ENCODE peak calls at places on chromosomes 7 and 10, in six cellular contexts. One of them, this sample, is unnamed.

GRCh38 chr10:89543841-89544240 is 8.4 kb upstream of the SLC16A12 start:
- DNase-seq in H9: no peak
- DNase-seq in IMR-90: no peak
- DNase-seq in mesenchymal stem cell: no peak
- DNase-seq in trophoblast cell: peak; percentile 47
- DNase-seq in H1: no peak
- DNase-seq in this sample: no peak

GRCh38 chr7:41656357-41656756 is 46.5 kb downstream of the INHBA start:
- DNase-seq in H9: no peak
- DNase-seq in IMR-90: peak; percentile 63
- DNase-seq in mesenchymal stem cell: no peak
- DNase-seq in trophoblast cell: no peak
- DNase-seq in H1: no peak
- DNase-seq in this sample: no peak

GRCh38 chr10:91551856-91552255 is 81.0 kb downstream of the PPP1R3C start:
- DNase-seq in H9: peak; percentile 86
- DNase-seq in IMR-90: peak; percentile 80
- DNase-seq in mesenchymal stem cell: peak; percentile 69
- DNase-seq in trophoblast cell: no peak
- DNase-seq in H1: peak; percentile 66
- DNase-seq in this sample: peak; percentile 56

GRCh38 chr7:152462995-152463713 is 27.4 kb upstream of the KMT2C start:
- DNase-seq in H9: no peak
- DNase-seq in IMR-90: peak; percentile 55
- DNase-seq in mesenchymal stem cell: peak; percentile 83
- DNase-seq in trophoblast cell: peak; percentile 69
- DNase-seq in H1: no peak
- DNase-seq in this sample: peak; percentile 70

GRCh38 chr7:133742709-133743538 is 384.2 kb upstream of the LRGUK start:
- DNase-seq in H9: no peak
- DNase-seq in IMR-90: peak; percentile 36
- DNase-seq in mesenchymal stem cell: peak; percentile 27
- DNase-seq in trophoblast cell: peak; percentile 48
- DNase-seq in H1: no peak
- DNase-seq in this sample: no peak

GRCh38 chr7:144820557-144820956 is 15.3 kb downstream of the TPK1 start:
- DNase-seq in H9: no peak
- DNase-seq in IMR-90: no peak
- DNase-seq in mesenchymal stem cell: no peak
- DNase-seq in trophoblast cell: no peak
- DNase-seq in H1: no peak
- DNase-seq in this sample: no peak

GRCh38 chr7:92740713-92741126 is 95.7 kb downstream of the CDK6 start:
- DNase-seq in H9: no peak
- DNase-seq in IMR-90: peak; percentile 89
- DNase-seq in mesenchymal stem cell: peak; percentile 72
- DNase-seq in trophoblast cell: peak; percentile 97
- DNase-seq in H1: peak; percentile 39
- DNase-seq in this sample: no peak

GRCh38 chr10:35339946-35340345 is 3.6 kb downstream of the CCNY start:
- DNase-seq in H9: no peak
- DNase-seq in IMR-90: peak; percentile 39
- DNase-seq in mesenchymal stem cell: peak; percentile 33
- DNase-seq in trophoblast cell: peak; percentile 12
- DNase-seq in H1: no peak
- DNase-seq in this sample: no peak

DNA sequence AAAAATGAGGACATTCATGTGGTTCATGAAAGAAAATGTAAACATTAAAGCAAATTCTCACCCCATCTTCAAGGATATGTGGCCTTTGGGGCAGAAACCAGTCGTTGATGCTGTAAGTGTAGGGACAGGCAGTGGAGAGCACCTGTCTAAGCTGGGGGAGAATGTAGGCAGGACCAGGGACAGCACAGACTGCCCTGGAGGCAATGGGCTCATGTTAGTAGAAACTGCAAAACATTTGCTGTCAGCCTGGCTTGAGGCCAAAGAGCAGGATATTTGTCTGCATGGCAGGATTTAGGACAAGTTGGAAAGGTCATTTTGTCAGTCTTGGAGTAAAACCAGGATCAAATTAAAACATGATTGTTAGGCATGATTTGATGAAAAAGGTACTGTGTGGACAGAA is 211.6 kb upstream of the AGK start:
- DNase-seq in H9: no peak
- DNase-seq in IMR-90: no peak
- DNase-seq in mesenchymal stem cell: no peak
- DNase-seq in trophoblast cell: no peak
- DNase-seq in H1: no peak
- DNase-seq in this sample: no peak
- H3K14ac ChIP-seq in H9: no peak overlapping the region
- H3K14ac ChIP-seq in IMR-90: no peak overlapping the region
- H3K14ac ChIP-seq in mesenchymal stem cell: no peak overlapping the region
- H3K14ac ChIP-seq in trophoblast cell: no peak overlapping the region
- H3K14ac ChIP-seq in H1: no peak overlapping the region
- H3K14ac ChIP-seq in this sample: no peak overlapping the region

GRCh38 chr7:21497072-21497471 is 45.8 kb upstream of the DNAH11 start:
- DNase-seq in H9: no peak
- DNase-seq in IMR-90: peak; percentile 7
- DNase-seq in mesenchymal stem cell: peak; percentile 5
- DNase-seq in trophoblast cell: peak; percentile 53
- DNase-seq in H1: no peak
- DNase-seq in this sample: no peak
- H4K91ac ChIP-seq in H9: no peak overlapping the region
- H4K91ac ChIP-seq in IMR-90: no peak overlapping the region
- H4K91ac ChIP-seq in mesenchymal stem cell: no peak overlapping the region
- H4K91ac ChIP-seq in trophoblast cell: no peak overlapping the region
- H4K91ac ChIP-seq in H1: no peak overlapping the region
- H4K91ac ChIP-seq in this sample: no peak overlapping the region

GRCh38 chr7:95095259-95096122 is 188.1 kb downstream of the PPP1R9A start:
- DNase-seq in H9: no peak
- DNase-seq in IMR-90: no peak
- DNase-seq in mesenchymal stem cell: no peak
- DNase-seq in trophoblast cell: no peak
- DNase-seq in H1: no peak
- DNase-seq in this sample: no peak
- H3K27ac ChIP-seq in H9: no peak overlapping the region
- H3K27ac ChIP-seq in IMR-90: no peak overlapping the region
- H3K27ac ChIP-seq in mesenchymal stem cell: no peak overlapping the region
- H3K27ac ChIP-seq in trophoblast cell: no peak overlapping the region
- H3K27ac ChIP-seq in H1: no peak overlapping the region
- H3K27ac ChIP-seq in this sample: no peak overlapping the region

GRCh38 chr7:31109751-31110150 is 57.6 kb downstream of the ADCYAP1R1 start:
- DNase-seq in H9: no peak
- DNase-seq in IMR-90: no peak
- DNase-seq in mesenchymal stem cell: no peak
- DNase-seq in trophoblast cell: no peak
- DNase-seq in H1: no peak
- DNase-seq in this sample: no peak

GRCh38 chr7:31113660-31114059 is 61.6 kb downstream of the ADCYAP1R1 start:
- DNase-seq in H9: no peak
- DNase-seq in IMR-90: no peak
- DNase-seq in mesenchymal stem cell: no peak
- DNase-seq in trophoblast cell: no peak
- DNase-seq in H1: no peak
- DNase-seq in this sample: no peak

GRCh38 chr7:31110331-31111108 is 58.4 kb downstream of the ADCYAP1R1 start:
- DNase-seq in H9: no peak
- DNase-seq in IMR-90: no peak
- DNase-seq in mesenchymal stem cell: no peak
- DNase-seq in trophoblast cell: no peak
- DNase-seq in H1: no peak
- DNase-seq in this sample: no peak

GRCh38 chr7:31108097-31108657 is 56.1 kb downstream of the ADCYAP1R1 start:
- DNase-seq in H9: peak; percentile 3
- DNase-seq in IMR-90: no peak
- DNase-seq in mesenchymal stem cell: no peak
- DNase-seq in trophoblast cell: no peak
- DNase-seq in H1: no peak
- DNase-seq in this sample: no peak

DNA sequence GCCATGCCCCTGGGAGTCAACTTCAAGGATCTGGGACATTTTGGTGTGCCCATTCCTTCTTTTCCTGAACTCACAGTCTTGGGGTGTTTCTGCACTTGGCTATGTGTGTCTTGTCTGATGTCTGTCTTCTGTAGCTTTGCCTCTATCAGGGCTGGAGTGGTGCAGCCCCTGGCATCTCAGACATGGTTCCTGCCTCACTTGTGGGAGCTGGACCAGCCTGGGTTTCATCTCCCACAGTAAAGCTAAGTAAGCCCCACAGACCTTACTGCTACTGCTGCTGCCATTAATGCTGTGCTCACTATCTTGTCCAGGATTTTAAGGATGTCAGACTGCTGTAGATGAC is 59.0 kb downstream of the ADCYAP1R1 start:
- DNase-seq in H9: no peak
- DNase-seq in IMR-90: no peak
- DNase-seq in mesenchymal stem cell: no peak
- DNase-seq in trophoblast cell: no peak
- DNase-seq in H1: no peak
- DNase-seq in this sample: no peak
- H3K14ac ChIP-seq in H9: no peak overlapping the region
- H3K14ac ChIP-seq in IMR-90: no peak overlapping the region
- H3K14ac ChIP-seq in mesenchymal stem cell: no peak overlapping the region
- H3K14ac ChIP-seq in trophoblast cell: no peak overlapping the region
- H3K14ac ChIP-seq in H1: no peak overlapping the region
- H3K14ac ChIP-seq in this sample: no peak overlapping the region